ENCODE peak calls at places on chromosomes 7 and 10, in five cellular contexts. T, R, S, J and X are unnamed samples.

GRCh38 chr7:28654111-28654510 is 241.8 kb downstream of the CREB5 start:
- DNase-seq in J (no peak), T (no peak), R (no peak), S (no peak), X (no peak)

GRCh38 chr7:29327455-29327854 is 132.9 kb downstream of the CHN2 start:
- DNase-seq in R (no peak), J (no peak), T (no peak), S (no peak), X (no peak)

GRCh38 chr7:141785711-141786552 is 4.1 kb upstream of the TAS2R5 start:
- DNase-seq in J (no peak), T (peak), R (peak), S (no peak), X (peak)

GRCh38 chr7:140484951-140485350 is 5.6 kb upstream of the MKRN1 start:
- DNase-seq in J (no peak), T (no peak), S (no peak), R (no peak), X (no peak)

GRCh38 chr7:148622887-148623585 is 32.5 kb downstream of the C7orf33 start:
- DNase-seq in S (no peak), T (no peak), J (no peak), R (no peak), X (no peak)

GRCh38 chr7:143374556-143374955 is 6.6 kb upstream of the ZYX start:
- DNase-seq in T (no peak), S (no peak), R (no peak), J (no peak), X (no peak)

GRCh38 chr7:155807805-155808550 is 4.3 kb downstream of the SHH start:
- DNase-seq in J (no peak), R (no peak), S (no peak), T (no peak), X (no peak)

GRCh38 chr7:92754756-92755581 is 81.4 kb downstream of the CDK6 start:
- DNase-seq in J (peak), T (no peak), R (no peak), S (peak), X (no peak)

GRCh38 chr7:151233111-151233701 is 923 bp downstream of the CHPF2 start:
- DNase-seq in T (peak), S (peak), J (peak), R (peak), X (peak)

GRCh38 chr7:141477866-141478265 is 73.3 kb upstream of the AGK start:
- DNase-seq in S (peak), J (no peak), R (no peak), T (no peak), X (no peak)

GRCh38 chr10:119205926-119206602 is 1.3 kb upstream of the GRK5 start:
- DNase-seq in R (peak), T (peak), S (peak), J (peak), X (no peak)

GRCh38 chr7:7352845-7353244 is 170.5 kb downstream of the C1GALT1 start:
- DNase-seq in R (no peak), S (no peak), T (no peak), J (no peak), X (no peak)

GRCh38 chr10:85612378-85612775 is 754.2 kb downstream of the GRID1 start:
- DNase-seq in R (no peak), S (no peak), J (no peak), T (peak), X (no peak)

GRCh38 chr10:132189810-132190422 is 3.2 kb downstream of the DPYSL4 start:
- DNase-seq in T (no peak), J (no peak), S (peak), R (no peak), X (no peak)

GRCh38 chr10:69896601-69897000 is 94.9 kb downstream of the COL13A1 start:
- DNase-seq in T (no peak), R (no peak), S (no peak), J (no peak), X (no peak)

GRCh38 chr7:144908943-144909556 is 73.2 kb upstream of the TPK1 start:
- DNase-seq in S (no peak), R (no peak), T (no peak), J (no peak), X (no peak)

GRCh38 chr7:87885018-87885417 is 8.7 kb downstream of the DBF4 start:
- DNase-seq in S (no peak), J (no peak), R (peak), T (no peak), X (no peak)

GRCh38 chr10:25831138-25831537 is 102.9 kb upstream of the MYO3A start:
- DNase-seq in J (no peak), T (no peak), S (no peak), R (no peak), X (no peak)

GRCh38 chr10:48796846-48797245 is 112.2 kb downstream of the WDFY4 start:
- DNase-seq in S (no peak), R (no peak), T (no peak), J (no peak), X (no peak)

GRCh38 chr7:32335107-32335506 is 155.1 kb downstream of the LSM5 start:
- DNase-seq in R (peak), T (no peak), S (no peak), J (no peak), X (no peak)

GRCh38 chr7:137978464-137979237 is 23.2 kb downstream of the CREB3L2 start:
- DNase-seq in T (no peak), J (no peak), R (peak), S (peak), X (peak)

GRCh38 chr7:142629588-142630260 is 119.5 kb upstream of the PRSS1 start:
- DNase-seq in R (no peak), T (no peak), S (no peak), J (no peak), X (no peak)

GRCh38 chr10:17387861-17388503 is 66.4 kb downstream of the ST8SIA6 start:
- DNase-seq in T (no peak), S (no peak), J (no peak), R (no peak), X (no peak)

GRCh38 chr7:122756860-122757259 is 54.1 kb upstream of the RNF148 start:
- DNase-seq in R (no peak), J (no peak), S (no peak), T (no peak), X (no peak)

GRCh38 chr10:127892743-127893142 is at the start of gene CLRN3:
- DNase-seq in R (no peak), T (no peak), J (no peak), S (no peak), X (no peak)

GRCh38 chr7:75639893-75640600 is 98.7 kb downstream of the HIP1 start:
- DNase-seq in J (no peak), T (no peak), S (no peak), R (no peak), X (no peak)

GRCh38 chr10:18681366-18681765 is 22.1 kb downstream of the ARL5B start:
- DNase-seq in J (no peak), T (no peak), S (no peak), R (no peak), X (no peak)

GRCh38 chr10:60846173-60846572 is 67.9 kb downstream of the CDK1 start:
- DNase-seq in J (no peak), R (peak), T (no peak), S (no peak), X (no peak)

GRCh38 chr10:62049815-62050626 is 148.5 kb downstream of the ARID5B start:
- DNase-seq in S (no peak), R (no peak), T (no peak), J (no peak), X (no peak)